ENCODE peak calls at places on chromosome 17, in five cellular contexts. One of them, this sample, is unnamed.

GRCh38 chr17:80260791-80261158 is at the start of gene RNF213:
- DNase-seq in substantia nigra: no peak
- DNase-seq in NCI-H1436: peak; percentile 61
- DNase-seq in hippocampal formation: peak; percentile 26
- DNase-seq in upper lobe of right lung: peak; percentile 83
- DNase-seq in this sample: no peak

GRCh38 chr17:30831663-30832437 is at the start of gene ATAD5:
- DNase-seq in upper lobe of right lung: peak; percentile 96
- DNase-seq in NCI-H1436: peak; percentile 95
- DNase-seq in hippocampal formation: peak; percentile 85
- DNase-seq in substantia nigra: peak; percentile 82
- DNase-seq in this sample: peak; percentile 89

GRCh38 chr17:45740553-45741330 is 43.4 kb upstream of the CRHR1 start:
- DNase-seq in upper lobe of right lung: no peak
- DNase-seq in hippocampal formation: peak; percentile 22
- DNase-seq in substantia nigra: peak; percentile 24
- DNase-seq in NCI-H1436: peak; percentile 96
- DNase-seq in this sample: peak; percentile 61

GRCh38 chr17:2874211-2874686 is 78.0 kb downstream of the RAP1GAP2 start:
- DNase-seq in hippocampal formation: no peak
- DNase-seq in NCI-H1436: no peak
- DNase-seq in substantia nigra: no peak
- DNase-seq in upper lobe of right lung: no peak
- DNase-seq in this sample: no peak

GRCh38 chr17:40015998-40016691 is 905 bp downstream of the CSF3 start:
- DNase-seq in hippocampal formation: no peak
- DNase-seq in substantia nigra: no peak
- DNase-seq in NCI-H1436: no peak
- DNase-seq in upper lobe of right lung: no peak
- DNase-seq in this sample: no peak

GRCh38 chr17:17216236-17216635 is 10.1 kb upstream of the PLD6 start:
- DNase-seq in upper lobe of right lung: no peak
- DNase-seq in hippocampal formation: no peak
- DNase-seq in substantia nigra: no peak
- DNase-seq in NCI-H1436: no peak
- DNase-seq in this sample: no peak

GRCh38 chr17:5544115-5544514 is 40.2 kb downstream of the NLRP1 start:
- DNase-seq in NCI-H1436: no peak
- DNase-seq in substantia nigra: no peak
- DNase-seq in hippocampal formation: no peak
- DNase-seq in upper lobe of right lung: peak; percentile 44
- DNase-seq in this sample: no peak

GRCh38 chr17:8997994-8998628 is 23.2 kb upstream of the NTN1 start:
- DNase-seq in NCI-H1436: peak; percentile 19
- DNase-seq in upper lobe of right lung: peak; percentile 81
- DNase-seq in substantia nigra: no peak
- DNase-seq in hippocampal formation: no peak
- DNase-seq in this sample: peak; percentile 76

GRCh38 chr17:43442711-43443110 is 41.1 kb upstream of the DHX8 start:
- DNase-seq in hippocampal formation: no peak
- DNase-seq in NCI-H1436: no peak
- DNase-seq in substantia nigra: no peak
- DNase-seq in upper lobe of right lung: no peak
- DNase-seq in this sample: no peak

GRCh38 chr17:80817861-80818260 is 173.8 kb upstream of the CHMP6 start:
- DNase-seq in substantia nigra: no peak
- DNase-seq in hippocampal formation: no peak
- DNase-seq in NCI-H1436: no peak
- DNase-seq in upper lobe of right lung: no peak
- DNase-seq in this sample: no peak

GRCh38 chr17:41907633-41908539 is 10.9 kb downstream of the ACLY start:
- DNase-seq in hippocampal formation: no peak
- DNase-seq in NCI-H1436: no peak
- DNase-seq in substantia nigra: no peak
- DNase-seq in upper lobe of right lung: no peak
- DNase-seq in this sample: no peak

GRCh38 chr17:37513711-37514110 is 24.0 kb downstream of the DUSP14 start:
- DNase-seq in NCI-H1436: no peak
- DNase-seq in upper lobe of right lung: no peak
- DNase-seq in hippocampal formation: no peak
- DNase-seq in substantia nigra: no peak
- DNase-seq in this sample: no peak

GRCh38 chr17:16932156-16932555 is 39.8 kb downstream of the TNFRSF13B start:
- DNase-seq in NCI-H1436: no peak
- DNase-seq in upper lobe of right lung: peak; percentile 45
- DNase-seq in hippocampal formation: no peak
- DNase-seq in substantia nigra: no peak
- DNase-seq in this sample: no peak

GRCh38 chr17:15999974-16000827 is 577 bp downstream of the TTC19 start:
- DNase-seq in substantia nigra: peak; percentile 30
- DNase-seq in upper lobe of right lung: no peak
- DNase-seq in NCI-H1436: no peak
- DNase-seq in hippocampal formation: no peak
- DNase-seq in this sample: peak; percentile 45

GRCh38 chr17:28545787-28546415 is 6.5 kb downstream of the UNC119 start:
- DNase-seq in substantia nigra: no peak
- DNase-seq in hippocampal formation: no peak
- DNase-seq in NCI-H1436: no peak
- DNase-seq in upper lobe of right lung: no peak
- DNase-seq in this sample: no peak

GRCh38 chr17:42809250-42809649 is 10.6 kb downstream of the CNTD1 start:
- DNase-seq in NCI-H1436: no peak
- DNase-seq in hippocampal formation: no peak
- DNase-seq in upper lobe of right lung: no peak
- DNase-seq in substantia nigra: no peak
- DNase-seq in this sample: no peak

GRCh38 chr17:29237476-29238132 is 9.1 kb upstream of the CRYBA1 start:
- DNase-seq in hippocampal formation: no peak
- DNase-seq in upper lobe of right lung: no peak
- DNase-seq in substantia nigra: no peak
- DNase-seq in NCI-H1436: no peak
- DNase-seq in this sample: no peak

GRCh38 chr17:74850310-74850709 is 9.4 kb downstream of the GRIN2C start:
- DNase-seq in substantia nigra: no peak
- DNase-seq in upper lobe of right lung: no peak
- DNase-seq in hippocampal formation: no peak
- DNase-seq in NCI-H1436: no peak
- DNase-seq in this sample: no peak

GRCh38 chr17:55664287-55664686 is 58.4 kb downstream of the TMEM100 start:
- DNase-seq in NCI-H1436: no peak
- DNase-seq in hippocampal formation: no peak
- DNase-seq in substantia nigra: no peak
- DNase-seq in upper lobe of right lung: no peak
- DNase-seq in this sample: peak; percentile 55

GRCh38 chr17:8623591-8623990 is 6.9 kb downstream of the MYH10 start:
- DNase-seq in substantia nigra: no peak
- DNase-seq in upper lobe of right lung: no peak
- DNase-seq in hippocampal formation: no peak
- DNase-seq in NCI-H1436: no peak
- DNase-seq in this sample: no peak

GRCh38 chr17:1626333-1626732 is 2.3 kb downstream of the SLC43A2 start:
- DNase-seq in upper lobe of right lung: no peak
- DNase-seq in NCI-H1436: no peak
- DNase-seq in hippocampal formation: no peak
- DNase-seq in substantia nigra: no peak
- DNase-seq in this sample: no peak

GRCh38 chr17:43695968-43696865 is 34.5 kb upstream of the MEOX1 start:
- DNase-seq in hippocampal formation: no peak
- DNase-seq in upper lobe of right lung: no peak
- DNase-seq in substantia nigra: no peak
- DNase-seq in NCI-H1436: no peak
- DNase-seq in this sample: no peak

GRCh38 chr17:78925662-78926555 is 722 bp upstream of the TIMP2 start:
- DNase-seq in upper lobe of right lung: peak; percentile 86
- DNase-seq in substantia nigra: peak; percentile 33
- DNase-seq in hippocampal formation: peak; percentile 42
- DNase-seq in NCI-H1436: no peak
- DNase-seq in this sample: peak; percentile 28

GRCh38 chr17:10349403-10349802 is 23.4 kb downstream of the MYH13 start:
- DNase-seq in upper lobe of right lung: no peak
- DNase-seq in hippocampal formation: no peak
- DNase-seq in substantia nigra: no peak
- DNase-seq in NCI-H1436: no peak
- DNase-seq in this sample: peak; percentile 21

GRCh38 chr17:27631897-27632725 is 1.1 kb downstream of the LGALS9 start:
- DNase-seq in upper lobe of right lung: no peak
- DNase-seq in substantia nigra: no peak
- DNase-seq in hippocampal formation: no peak
- DNase-seq in NCI-H1436: no peak
- DNase-seq in this sample: no peak

GRCh38 chr17:81672954-81673353 is 6.4 kb downstream of the CCDC137 start:
- DNase-seq in hippocampal formation: no peak
- DNase-seq in upper lobe of right lung: no peak
- DNase-seq in NCI-H1436: no peak
- DNase-seq in substantia nigra: no peak
- DNase-seq in this sample: no peak

This sample was measured in KBM-7.